ENCODE peak calls at places on chromosomes 13 and 19, in seven cellular contexts. B is fibroblast of the aortic adventitia, A is heart right ventricle, P is heart left ventricle, Q is spleen, I is HFFc6, X is AG09319. E is an unnamed sample.

GRCh38 chr13:102948006-102948405 is 102.2 kb downstream of the ERCC5 start:
- DNase-seq in B (peak; percentile 2), A (peak; percentile 8), P (peak; percentile 24), Q (no peak), I (no peak), X (no peak), E (no peak)

GRCh38 chr13:99436686-99437416 is 64.4 kb upstream of the TM9SF2 start:
- DNase-seq in B (peak; percentile 83), A (peak; percentile 85), P (peak; percentile 86), Q (peak; percentile 98), I (peak; percentile 66), X (peak; percentile 45), E (peak; percentile 81)

GRCh38 chr13:37446503-37446902 is 152.1 kb downstream of the POSTN start:
- DNase-seq in B (peak; percentile 91), A (no peak), P (no peak), Q (no peak), I (peak; percentile 90), X (peak; percentile 76), E (peak; percentile 62)

GRCh38 chr13:94188173-94188869 is 291.2 kb downstream of the DCT start:
- DNase-seq in B (no peak), A (no peak), P (no peak), Q (no peak), I (no peak), X (no peak), E (no peak)

GRCh38 chr13:114119196-114119595 is 13.2 kb downstream of the RASA3 start:
- DNase-seq in B (peak; percentile 91), A (peak; percentile 54), P (peak; percentile 48), Q (no peak), I (peak; percentile 85), X (peak; percentile 65), E (peak; percentile 49)

GRCh38 chr19:7620442-7621412 is 8.6 kb downstream of the XAB2 start:
- DNase-seq in B (no peak), A (no peak), P (no peak), Q (no peak), I (no peak), X (no peak), E (no peak)

GRCh38 chr13:52053460-52053859 is 29.0 kb downstream of the UTP14C start:
- DNase-seq in B (peak; percentile 34), A (no peak), P (no peak), Q (no peak), I (no peak), X (no peak), E (no peak)

GRCh38 chr19:44626067-44626624 is 12.8 kb downstream of the IGSF23 start:
- DNase-seq in B (peak; percentile 98), A (no peak), P (no peak), Q (no peak), I (peak; percentile 93), X (peak; percentile 86), E (peak; percentile 97)

GRCh38 chr13:46982856-46983582 is 86.2 kb upstream of the HTR2A start:
- DNase-seq in B (no peak), A (no peak), P (no peak), Q (no peak), I (no peak), X (no peak), E (no peak)

GRCh38 chr19:44741258-44741731 is 7.2 kb upstream of the BCL3 start:
- DNase-seq in B (peak; percentile 71), A (peak; percentile 15), P (no peak), Q (no peak), I (no peak), X (no peak), E (peak; percentile 94)

GRCh38 chr19:16714702-16715294 is 4.8 kb upstream of the NWD1 start:
- DNase-seq in B (peak; percentile 62), A (peak; percentile 8), P (peak; percentile 30), Q (peak; percentile 84), I (peak; percentile 6), X (no peak), E (peak; percentile 76)

GRCh38 chr19:45496349-45496953 is 396 bp downstream of the RTN2 start:
- DNase-seq in B (no peak), A (no peak), P (peak; percentile 64), Q (peak; percentile 91), I (no peak), X (no peak), E (no peak)

GRCh38 chr19:48681127-48681470 is 8.3 kb upstream of the NTN5 start:
- DNase-seq in B (peak; percentile 56), A (no peak), P (no peak), Q (no peak), I (peak; percentile 8), X (no peak), E (no peak)

GRCh38 chr13:23514076-23514475 is 56.1 kb upstream of the TNFRSF19 start:
- DNase-seq in B (peak; percentile 11), A (no peak), P (no peak), Q (no peak), I (no peak), X (no peak), E (no peak)

GRCh38 chr19:3359850-3360493 is 6.4 kb upstream of the NFIC start:
- DNase-seq in B (no peak), A (no peak), P (no peak), Q (peak; percentile 84), I (no peak), X (no peak), E (no peak)

GRCh38 chr13:25911020-25911419 is 140.8 kb downstream of the SHISA2 start:
- DNase-seq in B (no peak), A (no peak), P (no peak), Q (no peak), I (no peak), X (no peak), E (no peak)

GRCh38 chr13:51683537-51684050 is 99.3 kb downstream of the WDFY2 start:
- DNase-seq in B (no peak), A (no peak), P (no peak), Q (no peak), I (no peak), X (no peak), E (no peak)

GRCh38 chr13:25541434-25542123 is 169.8 kb downstream of the ATP8A2 start:
- DNase-seq in B (no peak), A (no peak), P (no peak), Q (no peak), I (no peak), X (no peak), E (no peak)

GRCh38 chr19:13984875-13985741 is 21.0 kb downstream of the RFX1 start:
- DNase-seq in B (no peak), A (no peak), P (no peak), Q (no peak), I (no peak), X (no peak), E (no peak)

GRCh38 chr13:43675577-43675976 is 111.2 kb downstream of the ENOX1 start:
- DNase-seq in B (no peak), A (no peak), P (no peak), Q (no peak), I (no peak), X (no peak), E (no peak)

GRCh38 chr13:45527699-45528462 is 63.1 kb downstream of the COG3 start:
- DNase-seq in B (no peak), A (no peak), P (no peak), Q (no peak), I (no peak), X (no peak), E (no peak)

GRCh38 chr19:17725422-17726078 is 6.3 kb downstream of the MAP1S start:
- DNase-seq in B (no peak), A (no peak), P (no peak), Q (no peak), I (no peak), X (no peak), E (no peak)
- TF ChIP-seq CTCF in B (peak; percentile 20), A (no peak), P (no peak), Q (peak; percentile 23), I (peak; percentile 63), X (peak; percentile 23), E (peak; percentile 46)

GRCh38 chr19:10001899-10002298 is 8.4 kb downstream of the COL5A3 start:
- DNase-seq in B (no peak), A (peak; percentile 29), P (peak; percentile 45), Q (no peak), I (no peak), X (no peak), E (peak; percentile 30)
- TF ChIP-seq CTCF in B (peak; percentile 46), A (no peak), P (peak; percentile 42), Q (peak; percentile 40), I (peak; percentile 78), X (peak; percentile 47), E (peak; percentile 22)

GRCh38 chr19:40717325-40717879 is 490 bp downstream of the ITPKC start:
- DNase-seq in B (no peak), A (peak; percentile 40), P (no peak), Q (no peak), I (peak; percentile 51), X (no peak), E (no peak)

GRCh38 chr19:40716031-40716654 is 543 bp downstream of the COQ8B start:
- DNase-seq in B (no peak), A (no peak), P (peak; percentile 40), Q (peak; percentile 76), I (peak; percentile 90), X (no peak), E (peak; percentile 99)

GRCh38 chr19:40713939-40714338 is 2.7 kb downstream of the COQ8B start:
- DNase-seq in B (no peak), A (no peak), P (no peak), Q (peak; percentile 71), I (no peak), X (no peak), E (no peak)

GRCh38 chr19:40716655-40717324 is at the start of the genes COQ8B and ITPKC:
- DNase-seq in B (peak; percentile 97), A (peak; percentile 100), P (peak; percentile 100), Q (peak; percentile 100), I (peak; percentile 95), X (peak; percentile 95), E (peak; percentile 100)

DNA sequence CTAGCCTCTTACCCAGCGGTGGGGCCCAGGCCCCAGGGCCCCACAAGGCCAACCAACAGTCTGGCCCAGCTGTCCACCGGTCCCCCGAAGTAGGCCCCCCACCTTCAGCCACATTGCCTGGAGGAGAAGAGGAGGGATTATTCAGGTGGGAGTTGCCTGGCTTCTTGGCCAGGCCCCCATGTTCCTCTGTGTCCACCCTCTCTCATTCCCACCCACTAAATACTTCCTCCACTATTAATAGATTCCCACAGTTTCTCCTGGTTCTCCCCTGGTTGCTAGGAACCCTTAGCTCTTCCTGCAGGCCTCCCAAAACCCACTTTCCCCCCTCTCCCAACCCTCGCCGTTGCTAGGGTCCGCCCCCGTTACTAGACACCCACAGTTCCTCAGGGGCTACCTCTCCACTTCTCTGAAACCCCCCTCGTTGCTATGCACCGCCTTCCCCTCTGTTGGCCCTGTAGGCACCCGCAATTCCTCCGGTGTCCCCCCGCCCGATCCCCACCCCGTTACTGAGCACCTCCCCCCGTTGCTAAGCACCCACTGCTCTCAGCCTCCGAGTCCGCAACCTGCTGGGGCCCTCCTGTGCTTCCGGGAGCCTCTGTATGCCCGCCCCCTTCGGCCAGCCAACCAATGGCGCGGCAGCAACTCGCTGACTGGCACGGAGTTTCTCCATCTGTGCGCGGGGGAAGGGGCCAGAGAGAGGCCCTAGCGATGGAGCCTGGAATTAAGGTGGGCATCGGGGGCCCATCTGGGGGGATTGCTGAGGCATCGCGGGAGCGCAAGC is 2.0 kb downstream of the COQ8B start:
- DNase-seq in B (peak; percentile 93), A (peak; percentile 95), P (peak; percentile 95), Q (peak; percentile 98), I (peak; percentile 90), X (peak; percentile 83), E (peak; percentile 95)
- TF ChIP-seq CTCF in B (peak; percentile 4), A (no peak), P (no peak), Q (no peak), I (no peak), X (no peak), E (no peak)

GRCh38 chr13:24540236-24541126 is 27.9 kb upstream of the PARP4 start:
- DNase-seq in B (no peak), A (no peak), P (no peak), Q (peak; percentile 69), I (no peak), X (no peak), E (no peak)
- TF ChIP-seq CTCF in B (no peak), A (no peak), P (peak; percentile 10), Q (no peak), I (peak; percentile 46), X (peak; percentile 8), E (peak; percentile 3)